ENCODE peak calls at places on chromosomes 2 and 18, in six cellular contexts. U is upper lobe of left lung, A is A549, F is HepG2, W is K562, S is GM12878. K is an unnamed sample.

GRCh38 chr18:801137-801536 is 10.9 kb downstream of the YES1 start:
- ATAC-seq in U (no peak), A (no peak), F (no peak), W (peak), S (peak), K (no peak)

GRCh38 chr2:28981016-28981441 is at the start of gene TOGARAM2:
- ATAC-seq in U (peak), A (peak), F (peak), W (peak), S (no peak), K (peak)

GRCh38 chr18:58202406-58202730 is 158.3 kb downstream of the NEDD4L start:
- ATAC-seq in U (no peak), A (peak), F (no peak), W (peak), S (no peak), K (peak)

GRCh38 chr2:196148736-196149135 is 22.6 kb downstream of the STK17B start:
- ATAC-seq in U (no peak), A (no peak), F (no peak), W (no peak), S (no peak), K (no peak)

GRCh38 chr2:236642584-236643291 is 73.1 kb downstream of the ACKR3 start:
- ATAC-seq in U (peak), A (peak), F (peak), W (no peak), S (no peak), K (peak)

GRCh38 chr2:232876978-232877441 is 6.9 kb downstream of the SNORC start:
- ATAC-seq in U (no peak), A (peak), F (peak), W (no peak), S (no peak), K (no peak)

GRCh38 chr2:85594715-85595377 is 699 bp upstream of the RNF181 start:
- ATAC-seq in U (no peak), A (peak), F (peak), W (peak), S (peak), K (no peak)

GRCh38 chr2:97951155-97951670 is 44.5 kb downstream of the TMEM131 start:
- ATAC-seq in U (peak), A (peak), F (peak), W (no peak), S (peak), K (no peak)

GRCh38 chr2:197279997-197280756 is 30.4 kb downstream of the ANKRD44 start:
- ATAC-seq in U (peak), A (no peak), F (no peak), W (no peak), S (peak), K (no peak)

GRCh38 chr2:82998770-82999169 is 1460.3 kb downstream of the SUCLG1 start:
- ATAC-seq in U (no peak), A (no peak), F (no peak), W (no peak), S (no peak), K (no peak)

GRCh38 chr2:144426981-144427479 is 92.9 kb downstream of the ZEB2 start:
- ATAC-seq in U (peak), A (peak), F (peak), W (peak), S (no peak), K (no peak)

GRCh38 chr2:1301056-1301455 is 112.2 kb upstream of the TPO start:
- ATAC-seq in U (no peak), A (no peak), F (no peak), W (no peak), S (no peak), K (no peak)

GRCh38 chr2:111173856-111174255 is 53.1 kb downstream of the BCL2L11 start:
- ATAC-seq in U (no peak), A (no peak), F (no peak), W (no peak), S (no peak), K (no peak)

GRCh38 chr2:238009563-238009962 is 42.7 kb downstream of the UBE2F start:
- ATAC-seq in U (no peak), A (no peak), F (peak), W (no peak), S (no peak), K (no peak)

GRCh38 chr2:33848486-33848885 is 249.4 kb upstream of the FAM98A start:
- ATAC-seq in U (no peak), A (no peak), F (no peak), W (no peak), S (no peak), K (no peak)

GRCh38 chr2:187349328-187349944 is 98.6 kb downstream of the CALCRL start:
- ATAC-seq in U (peak), A (no peak), F (no peak), W (no peak), S (no peak), K (peak)

GRCh38 chr2:42244520-42244919 is 75.4 kb downstream of the EML4 start:
- ATAC-seq in U (no peak), A (no peak), F (peak), W (peak), S (no peak), K (no peak)

GRCh38 chr2:19632327-19633040 is 269.3 kb downstream of the TTC32 start:
- ATAC-seq in U (peak), A (peak), F (no peak), W (no peak), S (no peak), K (peak)

GRCh38 chr18:49161627-49162026 is 210.9 kb upstream of the SMAD7 start:
- ATAC-seq in U (no peak), A (no peak), F (no peak), W (no peak), S (peak), K (no peak)

GRCh38 chr2:105764059-105764458 is 19.3 kb downstream of the NCK2 start:
- ATAC-seq in U (no peak), A (no peak), F (no peak), W (no peak), S (no peak), K (no peak)

GRCh38 chr18:13455960-13456471 is 237.5 kb downstream of the LDLRAD4 start:
- ATAC-seq in U (no peak), A (no peak), F (no peak), W (no peak), S (peak), K (no peak)

GRCh38 chr2:58047969-58048368 is 1.4 kb downstream of the VRK2 start:
- ATAC-seq in U (no peak), A (no peak), F (no peak), W (peak), S (no peak), K (no peak)

GRCh38 chr2:58047373-58047674 is 718 bp downstream of the VRK2 start:
- ATAC-seq in U (no peak), A (peak), F (peak), W (peak), S (peak), K (no peak)

GRCh38 chr2:58046335-58046584 is 346 bp upstream of the VRK2 start:
- ATAC-seq in U (no peak), A (no peak), F (no peak), W (peak), S (no peak), K (no peak)

GRCh38 chr2:58045580-58046334 is 849 bp upstream of the VRK2 start:
- ATAC-seq in U (no peak), A (no peak), F (peak), W (peak), S (peak), K (no peak)

GRCh38 chr2:58046585-58047372 is at the start of gene VRK2:
- ATAC-seq in U (peak), A (peak), F (peak), W (peak), S (peak), K (peak)
- TF ChIP-seq POLR2A in U (peak), A (peak), F (peak), W (peak), S (peak), K (peak)

GRCh38 chr2:200528228-200528627 is 2.2 kb downstream of the SGO2 start:
- ATAC-seq in U (no peak), A (no peak), F (no peak), W (no peak), S (no peak), K (no peak)

GRCh38 chr2:200525066-200525465 is 941 bp upstream of the SGO2 start:
- ATAC-seq in U (no peak), A (no peak), F (no peak), W (no peak), S (no peak), K (no peak)

GRCh38 chr2:200523604-200524003 is 2.4 kb upstream of the SGO2 start:
- ATAC-seq in U (no peak), A (no peak), F (no peak), W (no peak), S (no peak), K (no peak)

GRCh38 chr2:200525551-200525881 is 491 bp upstream of the SGO2 start:
- ATAC-seq in U (no peak), A (no peak), F (no peak), W (no peak), S (no peak), K (no peak)

GRCh38 chr2:200525882-200526651 is at the start of gene SGO2:
- ATAC-seq in U (peak), A (peak), F (peak), W (peak), S (peak), K (peak)
- TF ChIP-seq EP300 in U (no peak), A (no peak), F (peak), W (peak), S (no peak), K (no peak)

GRCh38 chr2:54664238-54664786 is 59.1 kb upstream of the EML6 start:
- ATAC-seq in U (no peak), A (no peak), F (no peak), W (no peak), S (no peak), K (no peak)

GRCh38 chr2:54666741-54667639 is 56.5 kb upstream of the EML6 start:
- ATAC-seq in U (peak), A (peak), F (peak), W (no peak), S (no peak), K (peak)

GRCh38 chr2:54663424-54664030 is 59.9 kb upstream of the EML6 start:
- ATAC-seq in U (no peak), A (no peak), F (no peak), W (no peak), S (no peak), K (no peak)

GRCh38 chr2:54666131-54666637 is 57.3 kb upstream of the EML6 start:
- ATAC-seq in U (peak), A (peak), F (peak), W (no peak), S (no peak), K (peak)

GRCh38 chr2:54665436-54665856 is 58.0 kb upstream of the EML6 start:
- ATAC-seq in U (peak), A (peak), F (peak), W (peak), S (peak), K (no peak)
- TF ChIP-seq CTCF in U (peak), A (peak), F (peak), W (peak), S (peak), K (peak)

GRCh38 chr18:74217476-74218143 is 69.3 kb downstream of the TIMM21 start:
- ATAC-seq in U (peak), A (no peak), F (peak), W (no peak), S (no peak), K (peak)
- TF ChIP-seq POLR2A in U (no peak), A (no peak), F (no peak), W (no peak), S (no peak), K (no peak)

DNA sequence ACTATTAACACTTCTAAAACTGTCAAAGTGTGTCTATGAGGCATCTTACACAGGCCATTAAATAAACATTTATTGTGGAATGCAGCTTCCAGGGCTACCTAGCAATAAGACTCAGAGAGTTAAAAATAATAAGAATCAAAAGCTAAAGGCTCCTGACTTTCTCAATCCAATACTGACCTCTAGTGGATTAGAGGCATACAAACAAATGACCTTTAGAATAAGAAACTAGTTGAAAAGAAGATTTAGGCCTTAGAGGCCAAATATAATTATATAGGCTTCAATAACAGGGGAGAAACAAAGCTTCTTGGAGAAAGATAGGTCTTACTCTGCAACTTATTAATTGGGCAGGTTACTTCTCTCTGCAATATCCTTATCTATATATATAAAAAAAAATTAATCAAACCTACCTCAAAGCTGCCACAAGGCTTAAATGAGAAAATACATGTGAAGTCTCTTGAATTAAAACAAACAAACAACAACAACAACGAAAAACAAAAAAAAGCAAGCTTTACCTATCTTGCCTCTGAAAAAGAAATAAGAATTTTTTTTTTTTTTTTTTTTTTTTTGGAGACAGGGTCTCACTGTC is 246.1 kb downstream of the EXOC6B start:
- ATAC-seq in U (peak), A (peak), F (no peak), W (peak), S (peak), K (no peak)
- TF ChIP-seq EP300 in U (no peak), A (no peak), F (no peak), W (no peak), S (no peak), K (no peak)

GRCh38 chr2:127196998-127197397 is 23.1 kb downstream of the CYP27C1 start:
- ATAC-seq in U (no peak), A (peak), F (peak), W (peak), S (peak), K (no peak)
- TF ChIP-seq CTCF in U (peak), A (no peak), F (peak), W (peak), S (peak), K (no peak)

GRCh38 chr18:51195086-51195601 is 2.3 kb downstream of the MEX3C start:
- ATAC-seq in U (no peak), A (no peak), F (peak), W (no peak), S (peak), K (no peak)

GRCh38 chr18:51196811-51197660 is 445 bp downstream of the MEX3C start:
- ATAC-seq in U (peak), A (peak), F (peak), W (peak), S (peak), K (peak)

GRCh38 chr18:51195602-51196115 is 1.8 kb downstream of the MEX3C start:
- ATAC-seq in U (no peak), A (peak), F (peak), W (no peak), S (peak), K (no peak)

GRCh38 chr18:51196116-51196810 is 1.2 kb downstream of the MEX3C start:
- ATAC-seq in U (peak), A (peak), F (no peak), W (peak), S (peak), K (no peak)

DNA sequence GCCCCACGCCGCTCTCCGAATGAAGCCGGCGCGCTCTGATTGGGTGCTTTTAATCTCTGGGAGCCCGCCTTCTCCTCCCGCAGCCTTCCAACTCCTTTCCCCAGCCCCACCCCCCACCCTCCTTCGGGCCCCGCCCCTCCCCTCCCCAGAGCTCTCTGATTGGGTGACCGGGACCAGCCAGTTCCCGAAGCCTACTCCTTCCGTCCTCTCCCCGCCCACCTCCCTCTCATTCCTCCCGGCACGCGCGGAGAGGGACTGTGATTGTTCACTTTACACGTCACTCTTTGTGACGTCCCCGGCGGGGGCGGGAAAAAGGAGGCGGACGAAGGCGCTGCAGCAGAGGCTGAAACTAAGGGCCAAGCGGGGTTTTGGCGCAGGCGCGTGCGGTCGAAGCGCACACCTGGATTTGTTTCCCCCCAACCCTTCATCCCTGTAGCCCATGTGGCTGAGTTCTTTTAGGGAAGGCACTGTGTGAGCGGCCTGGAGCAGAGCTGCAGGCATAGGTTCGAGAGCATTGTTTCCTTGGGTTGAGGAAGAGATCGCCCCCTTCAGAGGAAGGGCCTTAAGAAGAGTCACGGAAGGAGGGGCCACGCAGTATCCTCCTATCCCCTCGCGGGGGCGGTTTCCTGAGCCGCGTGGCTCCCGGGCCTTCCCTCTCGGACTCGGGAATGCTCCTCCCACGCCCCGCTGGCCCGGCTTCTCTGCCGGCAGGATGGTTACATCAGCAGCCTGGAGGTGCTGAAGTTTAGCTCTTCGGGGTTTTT is at the start of gene MEX3C:
- ATAC-seq in U (peak), A (peak), F (peak), W (peak), S (peak), K (peak)
- TF ChIP-seq POLR2A in U (peak), A (peak), F (peak), W (peak), S (peak), K (peak)

GRCh38 chr2:72010647-72011355 is 136.9 kb downstream of the CYP26B1 start:
- ATAC-seq in U (no peak), A (no peak), F (no peak), W (no peak), S (no peak), K (peak)
- TF ChIP-seq EP300 in U (no peak), A (no peak), F (no peak), W (no peak), S (no peak), K (no peak)

GRCh38 chr18:9104244-9104901 is 1.9 kb downstream of the NDUFV2 start:
- ATAC-seq in U (no peak), A (no peak), F (no peak), W (peak), S (no peak), K (no peak)

GRCh38 chr18:9101730-9102390 is 639 bp upstream of the NDUFV2 start:
- ATAC-seq in U (peak), A (peak), F (peak), W (peak), S (peak), K (peak)

GRCh38 chr18:9105420-9105819 is 2.9 kb downstream of the NDUFV2 start:
- ATAC-seq in U (no peak), A (no peak), F (no peak), W (no peak), S (no peak), K (no peak)

GRCh38 chr18:9102391-9103216 is at the start of gene NDUFV2:
- ATAC-seq in U (peak), A (peak), F (peak), W (peak), S (peak), K (peak)

DNA sequence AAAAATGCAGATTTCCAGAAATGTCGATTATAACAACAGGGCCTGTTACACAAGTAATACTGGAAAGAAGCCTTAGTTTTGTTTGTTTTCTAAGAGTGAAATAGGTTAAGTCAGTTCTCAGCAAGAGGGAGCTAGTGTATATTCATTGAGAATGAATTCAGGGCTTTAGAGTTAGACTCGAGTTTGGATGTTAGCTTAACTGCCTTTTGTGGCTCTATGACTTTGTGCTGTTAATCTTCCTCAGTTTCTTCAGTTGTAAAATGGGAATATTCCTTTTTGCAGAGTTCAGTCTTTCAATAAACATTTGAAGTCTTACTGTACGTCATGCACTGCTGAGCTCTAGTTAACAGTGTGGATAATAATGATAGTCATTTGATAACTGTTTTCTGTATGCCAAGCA is 989 bp downstream of the NDUFV2 start:
- ATAC-seq in U (no peak), A (no peak), F (no peak), W (peak), S (peak), K (no peak)
- TF ChIP-seq CTCF in U (no peak), A (no peak), F (no peak), W (no peak), S (peak), K (peak)

K was measured in gastroesophageal sphincter.